ENCODE peak calls at places on chromosomes 16 and 17, in six cellular contexts. N, L, C, S, H and R are unnamed samples.
A peak's percentile ranks its signal among the peaks of the same experiment; 100 is the strongest.

GRCh38 chr17:48240562-48241130 is 133.1 kb downstream of the SNX11 start:
- DNase-seq in N (no peak), L (no peak), C (no peak), S (peak; percentile 47), H (no peak), R (peak; percentile 33)

GRCh38 chr16:58265480-58266052 is 29.3 kb downstream of the PRSS54 start:
- DNase-seq in N (no peak), L (no peak), C (no peak), S (no peak), H (no peak), R (no peak)

GRCh38 chr16:68445458-68445857 is 2.9 kb downstream of the SMPD3 start:
- DNase-seq in N (no peak), L (no peak), C (peak; percentile 88), S (peak; percentile 63), H (peak; percentile 47), R (peak; percentile 69)

GRCh38 chr16:1309888-1310831 is 724 bp downstream of the UBE2I start:
- DNase-seq in N (peak; percentile 56), L (peak; percentile 44), C (no peak), S (peak; percentile 57), H (no peak), R (no peak)

GRCh38 chr17:63314766-63315165 is 131.3 kb downstream of the CYB561 start:
- DNase-seq in N (no peak), L (no peak), C (no peak), S (no peak), H (no peak), R (no peak)

GRCh38 chr17:19369107-19369778 is 6.7 kb upstream of the B9D1 start:
- DNase-seq in N (no peak), L (no peak), C (no peak), S (no peak), H (peak; percentile 6), R (no peak)

GRCh38 chr16:86874141-86874540 is 295.8 kb downstream of the FOXL1 start:
- DNase-seq in N (no peak), L (no peak), C (no peak), S (peak; percentile 23), H (no peak), R (no peak)

GRCh38 chr17:42891539-42892152 is 9.0 kb upstream of the G6PC1 start:
- DNase-seq in N (no peak), L (no peak), C (peak; percentile 28), S (peak; percentile 48), H (peak; percentile 50), R (peak; percentile 14)

GRCh38 chr16:89890200-89890599 is 16.8 kb downstream of the TCF25 start:
- DNase-seq in N (no peak), L (no peak), C (no peak), S (no peak), H (no peak), R (no peak)

GRCh38 chr16:67529639-67530012 is 997 bp downstream of the RIPOR1 start:
- DNase-seq in N (no peak), L (no peak), C (no peak), S (no peak), H (peak; percentile 34), R (no peak)

GRCh38 chr16:11047939-11048500 is 103.7 kb downstream of the CLEC16A start:
- DNase-seq in N (no peak), L (no peak), C (no peak), S (no peak), H (no peak), R (no peak)

GRCh38 chr17:15493031-15493750 is 25.8 kb upstream of the CDRT4 start:
- DNase-seq in N (no peak), L (no peak), C (no peak), S (no peak), H (no peak), R (peak; percentile 34)

GRCh38 chr17:56658648-56659047 is 65.1 kb downstream of the NOG start:
- DNase-seq in N (no peak), L (no peak), C (no peak), S (no peak), H (no peak), R (no peak)

GRCh38 chr16:47787695-47788094 is 326.6 kb downstream of the PHKB start:
- DNase-seq in N (no peak), L (no peak), C (no peak), S (peak; percentile 42), H (no peak), R (no peak)